ENCODE peak calls at places on chromosome 6, in five cellular contexts. X is A673; V is aorta; B is right atrium auricular region; H is naive thymus-derived CD4-positive, alpha-beta T cell. P is an unnamed sample.
A peak's percentile ranks its signal among the peaks of the same experiment; 100 is the strongest.

GRCh38 chr6:44235269-44235668 is 11.6 kb upstream of the HSP90AB1 start:
- DNase-seq in V (peak; percentile 19), B (no peak), H (no peak), X (no peak), P (no peak)

GRCh38 chr6:16476861-16477260 is 238.5 kb downstream of the GMPR start:
- DNase-seq in X (no peak), B (no peak), H (no peak), V (no peak), P (no peak)

GRCh38 chr6:1536526-1537429 is 72.9 kb upstream of the FOXC1 start:
- DNase-seq in V (no peak), B (no peak), H (no peak), X (no peak), P (no peak)

GRCh38 chr6:19697744-19698290 is 139.4 kb upstream of the ID4 start:
- DNase-seq in B (no peak), V (no peak), X (no peak), H (no peak), P (no peak)

GRCh38 chr6:113359155-113360140 is 497.7 kb upstream of the MARCKS start:
- DNase-seq in V (no peak), H (no peak), B (no peak), X (no peak), P (no peak)

GRCh38 chr6:12060780-12061619 is 48.9 kb downstream of the HIVEP1 start:
- DNase-seq in X (no peak), V (no peak), B (peak; percentile 74), H (peak; percentile 66), P (peak; percentile 70)

GRCh38 chr6:39980839-39981580 is 46.7 kb upstream of the MOCS1 start:
- DNase-seq in H (peak; percentile 2), V (no peak), B (no peak), X (peak; percentile 71), P (no peak)

GRCh38 chr6:143064996-143065683 is 4.5 kb downstream of the AIG1 start:
- DNase-seq in B (no peak), H (no peak), V (no peak), X (no peak), P (no peak)

GRCh38 chr6:13724174-13724573 is 12.5 kb upstream of the RANBP9 start:
- DNase-seq in V (no peak), H (no peak), X (no peak), B (no peak), P (no peak)

GRCh38 chr6:82365011-82365751 is 1.6 kb downstream of the TPBG start:
- DNase-seq in B (no peak), V (no peak), H (no peak), X (peak; percentile 43), P (no peak)

GRCh38 chr6:12909828-12910227 is 193.3 kb downstream of the PHACTR1 start:
- DNase-seq in V (no peak), H (no peak), X (no peak), B (no peak), P (no peak)

GRCh38 chr6:76481101-76481500 is 408.6 kb upstream of the IMPG1 start:
- DNase-seq in V (no peak), X (no peak), B (no peak), H (no peak), P (no peak)

GRCh38 chr6:142387997-142388815 is 86.4 kb downstream of the ADGRG6 start:
- DNase-seq in V (no peak), B (no peak), H (peak; percentile 26), X (peak; percentile 67), P (no peak)

DNA sequence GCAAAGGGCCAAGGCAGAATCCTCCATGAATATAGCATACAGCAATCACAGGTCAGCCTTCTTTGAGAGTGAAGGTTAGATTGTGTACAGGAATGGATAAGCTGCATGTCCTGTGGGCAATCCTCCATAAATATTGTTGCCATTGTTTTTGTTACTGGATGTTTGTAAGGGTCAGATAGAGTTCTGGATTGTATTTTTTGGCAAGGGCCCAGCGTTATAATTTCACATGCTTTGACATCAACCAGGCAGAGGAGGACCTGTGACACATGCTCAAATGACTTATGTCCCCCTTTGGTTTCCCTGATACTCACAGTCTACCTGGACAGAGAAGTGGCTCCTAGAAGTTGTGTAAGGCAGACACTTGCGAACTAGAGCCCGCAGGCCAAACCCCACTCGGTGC is 5.4 kb downstream of the LY86 start:
- DNase-seq in B (no peak), V (no peak), X (no peak), H (no peak), P (no peak)
- H3K27ac ChIP-seq in B (no peak overlapping the region), V (no peak overlapping the region), X (no peak overlapping the region), H (no peak overlapping the region), P (no peak overlapping the region)

GRCh38 chr6:155328539-155329459 is 14.5 kb upstream of the TFB1M start:
- DNase-seq in X (no peak), V (no peak), H (no peak), B (no peak), P (no peak)
- H3K27ac ChIP-seq in X (no peak overlapping the region), V (no peak overlapping the region), H (no peak overlapping the region), B (no peak overlapping the region), P (no peak overlapping the region)

GRCh38 chr6:167668019-167668753 is 158.5 kb upstream of the AFDN start:
- DNase-seq in B (no peak), V (peak; percentile 52), H (no peak), X (no peak), P (no peak)
- H3K27ac ChIP-seq in B (no peak overlapping the region), V (no peak overlapping the region), H (no peak overlapping the region), X (no peak overlapping the region), P (no peak overlapping the region)

DNA sequence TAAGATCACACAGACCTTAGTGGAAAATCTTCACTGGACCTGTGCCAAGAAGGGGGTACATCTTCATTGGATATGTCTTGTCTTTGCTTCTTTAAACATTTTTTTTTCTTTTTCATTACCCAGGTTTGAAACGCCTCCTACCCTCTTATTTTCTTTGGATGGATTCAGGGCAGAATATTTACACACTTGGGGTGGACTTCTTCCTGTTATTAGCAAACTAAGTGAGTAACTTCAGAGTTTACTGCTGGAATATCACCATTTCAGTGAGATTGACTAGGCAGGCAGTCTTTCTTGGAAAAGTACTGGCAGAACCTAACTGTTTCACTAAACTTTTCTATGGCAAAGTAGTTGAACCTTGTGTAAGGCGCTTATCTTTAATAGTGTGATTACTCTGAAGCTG is 47.0 kb downstream of the ENPP1 start:
- DNase-seq in B (no peak), H (no peak), V (no peak), X (no peak), P (no peak)
- H3K27ac ChIP-seq in B (no peak overlapping the region), H (no peak overlapping the region), V (no peak overlapping the region), X (no peak overlapping the region), P (no peak overlapping the region)